ENCODE peak calls at places on chromosome 9, in eight cellular contexts. G, M, N, F, T, W, L and I are unnamed samples.

GRCh38 chr9:16289639-16290038 is 580.8 kb downstream of the BNC2 start:
- DNase-seq in M (no peak), W (no peak), G (peak), N (no peak), L (peak), T (no peak), F (no peak), I (no peak)

GRCh38 chr9:74736635-74737034 is 151.1 kb downstream of the TRPM6 start:
- DNase-seq in N (no peak), L (no peak), T (no peak), F (no peak), G (no peak), W (no peak), M (no peak), I (no peak)

GRCh38 chr9:122418016-122418415 is 47.2 kb downstream of the PTGS1 start:
- DNase-seq in L (peak), F (peak), N (no peak), G (peak), W (no peak), M (no peak), T (no peak), I (no peak)

GRCh38 chr9:70682337-70682736 is 267.9 kb upstream of the KLF9 start:
- DNase-seq in N (no peak), G (no peak), L (no peak), T (no peak), M (no peak), W (no peak), F (no peak), I (no peak)

GRCh38 chr9:121289554-121290370 is 21.8 kb downstream of the GSN start:
- DNase-seq in G (peak), N (no peak), W (no peak), T (no peak), F (no peak), M (no peak), L (no peak), I (no peak)

GRCh38 chr9:18126776-18127175 is 347.2 kb upstream of the ADAMTSL1 start:
- DNase-seq in W (no peak), N (no peak), F (peak), T (no peak), M (no peak), L (no peak), G (no peak), I (no peak)

GRCh38 chr9:106859957-106860715 is 2.8 kb upstream of the ZNF462 start:
- DNase-seq in T (peak), M (peak), N (peak), W (no peak), G (peak), L (no peak), F (no peak), I (no peak)

GRCh38 chr9:130417602-130418001 is 27.2 kb upstream of the ASS1 start:
- DNase-seq in N (peak), G (no peak), W (no peak), T (no peak), M (no peak), L (peak), F (no peak), I (no peak)

GRCh38 chr9:91073811-91074771 is 272.5 kb downstream of the SYK start:
- DNase-seq in T (no peak), L (no peak), M (no peak), W (no peak), N (no peak), G (no peak), F (no peak), I (no peak)

GRCh38 chr9:131228096-131228495 is 48.2 kb downstream of the FAM78A start:
- DNase-seq in T (no peak), G (no peak), F (no peak), L (peak), M (no peak), W (no peak), N (no peak), I (no peak)

GRCh38 chr9:89483592-89484474 is 14.1 kb downstream of the SEMA4D start:
- DNase-seq in W (no peak), G (no peak), N (no peak), F (no peak), L (no peak), T (peak), M (peak), I (no peak)

GRCh38 chr9:135752281-135753204 is 50.6 kb downstream of the KCNT1 start:
- DNase-seq in L (no peak), F (no peak), M (no peak), G (no peak), N (no peak), T (no peak), W (no peak), I (no peak)

GRCh38 chr9:129619787-129620668 is 873 bp downstream of the C9orf50 start:
- DNase-seq in L (peak), N (peak), M (no peak), F (peak), W (peak), G (no peak), T (no peak), I (no peak)

GRCh38 chr9:84851935-84852585 is 182.5 kb downstream of the NTRK2 start:
- DNase-seq in M (no peak), G (peak), F (peak), L (peak), N (peak), W (no peak), T (no peak), I (peak)

GRCh38 chr9:123431581-123431980 is 75.6 kb downstream of the CRB2 start:
- DNase-seq in G (no peak), N (no peak), L (peak), W (no peak), M (no peak), T (no peak), F (no peak), I (no peak)

GRCh38 chr9:90999425-91000397 is 198.1 kb downstream of the SYK start:
- DNase-seq in G (no peak), M (no peak), T (no peak), N (no peak), F (no peak), W (no peak), L (no peak), I (no peak)

GRCh38 chr9:78507008-78507407 is 210.1 kb downstream of the PSAT1 start:
- DNase-seq in F (no peak), T (no peak), M (no peak), N (no peak), W (no peak), L (no peak), G (no peak), I (no peak)

GRCh38 chr9:75001719-75002421 is 26.2 kb downstream of the CARNMT1 start:
- DNase-seq in G (peak), W (no peak), T (no peak), M (no peak), L (peak), N (peak), F (peak), I (peak)

GRCh38 chr9:90299963-90300362 is 342.7 kb downstream of the DIRAS2 start:
- DNase-seq in L (no peak), N (no peak), G (no peak), M (no peak), F (no peak), W (peak), T (no peak), I (no peak)

GRCh38 chr9:133715295-133715865 is 22.8 kb downstream of the SARDH start:
- DNase-seq in M (no peak), T (peak), W (no peak), G (peak), N (no peak), F (no peak), L (peak), I (no peak)

GRCh38 chr9:124248992-124249391 is 8.8 kb upstream of the NEK6 start:
- DNase-seq in M (no peak), F (peak), G (peak), L (no peak), T (no peak), W (no peak), N (no peak), I (no peak)

GRCh38 chr9:83167126-83167525 is 104.2 kb upstream of the RASEF start:
- DNase-seq in M (no peak), G (no peak), T (no peak), N (peak), W (no peak), L (no peak), F (no peak), I (no peak)

GRCh38 chr9:130480673-130481072 is 35.9 kb downstream of the ASS1 start:
- DNase-seq in T (no peak), N (peak), F (no peak), M (no peak), L (no peak), G (no peak), W (peak), I (no peak)

GRCh38 chr9:123679330-123679987 is 250.5 kb downstream of the DENND1A start:
- DNase-seq in G (no peak), N (no peak), F (peak), W (no peak), L (peak), M (no peak), T (no peak), I (no peak)

GRCh38 chr9:107778666-107779065 is 289.1 kb upstream of the KLF4 start:
- DNase-seq in M (no peak), F (no peak), T (no peak), N (no peak), L (no peak), G (no peak), W (no peak), I (no peak)

GRCh38 chr9:135212961-135213360 is 125.5 kb downstream of the OLFM1 start:
- DNase-seq in N (no peak), T (peak), L (no peak), G (no peak), M (peak), F (no peak), W (no peak), I (no peak)

GRCh38 chr9:126052791-126053190 is 273.8 kb upstream of the MVB12B start:
- DNase-seq in M (peak), T (no peak), L (no peak), N (no peak), F (no peak), G (no peak), W (no peak), I (no peak)

GRCh38 chr9:114551750-114552685 is 35.6 kb upstream of the ATP6V1G1 start:
- DNase-seq in T (no peak), M (no peak), L (peak), G (peak), N (no peak), W (peak), F (peak), I (peak)

GRCh38 chr9:93059097-93059959 is 827 bp downstream of the SUSD3 start:
- DNase-seq in L (no peak), F (no peak), N (no peak), M (peak), T (no peak), W (no peak), G (no peak), I (no peak)
- H3K4me3 ChIP-seq in L (peak), F (peak), N (peak), M (peak), T (peak), W (no peak), G (peak), I (peak)

GRCh38 chr9:69207503-69207902 is 33.4 kb downstream of the TJP2 start:
- DNase-seq in T (peak), N (peak), L (no peak), G (no peak), W (peak), F (no peak), M (no peak), I (no peak)
- TF ChIP-seq CTCF in T (no peak), N (peak), L (peak), G (no peak), W (peak), F (no peak), M (no peak), I (no peak)

DNA sequence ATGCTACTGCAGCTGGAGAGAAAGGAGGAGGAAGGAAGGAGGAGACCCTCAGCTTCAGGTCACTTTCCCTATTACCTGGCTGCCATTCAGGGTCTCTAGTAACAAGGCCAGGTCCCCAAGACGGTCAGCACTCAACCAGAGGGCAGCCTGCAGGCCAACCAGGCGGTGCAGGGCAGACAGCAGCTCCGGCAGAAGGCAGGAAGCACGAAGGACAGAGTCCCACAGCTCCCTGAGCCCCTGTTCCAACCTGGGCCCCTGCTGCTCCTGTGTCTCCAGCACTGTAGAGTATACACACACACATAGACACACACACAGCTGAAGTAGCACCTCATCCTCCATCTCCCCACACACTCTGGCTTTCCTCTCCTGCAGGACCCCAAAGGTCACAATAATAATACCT is 1.7 kb downstream of the FANCG start:
- DNase-seq in G (no peak), L (no peak), M (no peak), T (no peak), F (no peak), W (no peak), N (no peak), I (no peak)
- H3K4me3 ChIP-seq in G (no peak), L (no peak), M (no peak), T (no peak), F (peak), W (peak), N (peak), I (peak)

DNA sequence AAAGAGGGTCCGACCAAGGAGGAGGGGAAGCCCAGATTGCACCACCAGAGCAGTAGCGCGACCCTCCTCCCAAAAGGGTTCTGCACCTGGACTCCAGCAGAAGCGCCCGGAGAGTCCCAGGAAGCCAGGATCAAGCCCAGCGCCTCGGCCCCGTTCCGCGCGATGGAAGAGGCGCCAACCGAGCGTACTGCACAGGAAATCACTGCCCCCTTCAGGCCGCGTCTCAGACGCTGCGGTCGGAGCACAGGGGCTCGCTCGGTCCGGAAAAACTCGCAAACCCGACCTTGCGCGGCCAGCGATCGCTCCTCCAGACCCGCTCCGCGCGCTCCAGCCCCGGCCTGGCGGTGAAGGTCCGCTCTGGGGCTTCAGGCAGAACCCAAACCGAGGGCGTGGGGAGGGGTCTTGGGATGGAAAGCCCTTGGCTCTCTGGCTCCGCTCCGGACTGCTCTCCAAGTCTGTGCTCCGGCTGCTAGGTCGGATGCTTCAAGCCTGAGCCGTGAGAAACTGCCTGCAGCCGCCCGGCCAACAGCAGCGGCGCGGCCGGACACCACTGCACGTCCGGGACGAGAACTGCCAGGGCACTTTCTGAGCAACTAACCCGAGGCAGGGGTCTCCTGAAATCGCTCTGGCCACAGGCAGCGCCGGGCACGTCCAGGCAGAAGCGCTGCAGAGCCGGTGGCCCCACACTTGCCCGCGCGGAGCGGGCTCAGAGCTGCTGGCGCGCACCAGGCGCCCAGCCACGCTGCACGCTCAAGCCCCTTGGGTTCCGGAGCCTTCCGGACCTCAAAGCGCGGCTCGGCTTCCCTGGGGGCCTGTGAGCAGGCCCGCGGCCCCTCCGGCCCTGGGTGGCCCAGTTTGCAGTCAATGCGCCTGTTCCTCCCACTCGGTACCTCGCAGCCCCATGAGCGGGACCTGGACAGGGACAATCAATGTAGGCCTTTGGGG is 1.3 kb downstream of the GABBR2 start:
- DNase-seq in F (peak), W (peak), N (peak), T (peak), M (peak), G (peak), L (peak), I (peak)
- TF ChIP-seq CTCF in F (peak), W (peak), N (peak), T (peak), M (peak), G (peak), L (peak), I (peak)

DNA sequence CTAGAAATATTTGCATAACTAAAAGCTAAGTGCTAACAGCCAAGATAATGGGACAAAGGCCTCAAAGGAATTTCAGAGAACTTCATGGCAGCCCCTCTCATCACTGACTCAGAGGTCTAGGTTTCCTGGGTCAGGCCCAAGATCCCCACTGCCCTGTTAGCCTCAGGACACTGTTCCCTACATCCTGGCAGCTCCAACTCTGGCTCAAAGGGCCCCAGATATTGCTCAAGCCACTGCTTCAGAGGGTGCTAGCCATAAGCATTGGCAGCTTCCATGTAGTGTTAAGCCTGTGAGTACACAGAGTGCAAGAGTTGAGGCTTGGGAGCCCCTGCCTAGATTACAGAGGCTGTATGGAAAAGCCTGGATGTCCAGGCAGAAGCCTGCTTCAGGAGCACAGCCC is 998.1 kb downstream of the TLE1 start:
- DNase-seq in T (no peak), M (no peak), W (no peak), F (no peak), G (peak), N (no peak), L (no peak), I (no peak)
- H3K4me3 ChIP-seq in T (no peak), M (no peak), W (no peak), F (no peak), G (no peak), N (no peak), L (no peak), I (no peak)

DNA sequence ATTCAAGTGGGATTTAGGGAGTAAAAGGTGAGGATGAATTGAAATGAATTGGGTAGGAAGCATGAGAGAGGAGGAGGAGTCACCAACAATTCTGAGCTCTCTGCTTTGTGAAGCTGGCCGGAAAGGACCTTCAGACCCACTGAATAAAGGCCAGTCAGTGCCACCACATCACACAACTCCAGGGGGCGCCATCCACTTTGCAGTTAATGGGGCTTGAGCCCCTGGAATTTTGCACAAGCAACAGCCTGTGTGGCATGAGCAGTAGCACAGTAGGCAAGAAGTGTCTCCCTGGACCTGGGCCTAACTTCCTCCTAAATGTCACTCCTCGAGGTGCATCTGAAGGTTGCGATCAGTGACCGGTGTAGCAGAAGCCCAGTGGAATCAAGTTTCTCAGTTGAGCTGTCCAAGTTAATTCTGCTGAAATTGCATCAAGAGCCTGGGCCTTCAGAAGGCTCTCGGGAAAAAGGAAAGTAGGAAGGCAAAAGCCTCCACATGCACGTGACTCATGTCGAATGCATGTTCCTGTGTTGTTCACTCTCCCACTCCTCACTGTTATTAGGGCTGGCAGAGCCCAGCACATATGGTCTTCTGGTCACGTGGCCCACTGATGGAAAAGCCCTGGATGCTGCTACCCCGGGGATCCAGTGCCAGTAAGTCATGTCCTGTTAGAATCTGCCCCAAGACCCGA is 27.8 kb upstream of the GLIS3 start:
- DNase-seq in W (no peak), T (no peak), M (no peak), L (peak), N (peak), F (peak), G (peak), I (peak)
- TF ChIP-seq CTCF in W (peak), T (no peak), M (no peak), L (peak), N (peak), F (peak), G (peak), I (peak)

GRCh38 chr9:109499631-109500120 is 1.6 kb upstream of the PTPN3 start:
- DNase-seq in W (peak), T (peak), N (peak), F (no peak), G (peak), L (peak), M (peak), I (no peak)
- H3K4me3 ChIP-seq in W (peak), T (peak), N (peak), F (no peak), G (peak), L (peak), M (peak), I (peak)

DNA sequence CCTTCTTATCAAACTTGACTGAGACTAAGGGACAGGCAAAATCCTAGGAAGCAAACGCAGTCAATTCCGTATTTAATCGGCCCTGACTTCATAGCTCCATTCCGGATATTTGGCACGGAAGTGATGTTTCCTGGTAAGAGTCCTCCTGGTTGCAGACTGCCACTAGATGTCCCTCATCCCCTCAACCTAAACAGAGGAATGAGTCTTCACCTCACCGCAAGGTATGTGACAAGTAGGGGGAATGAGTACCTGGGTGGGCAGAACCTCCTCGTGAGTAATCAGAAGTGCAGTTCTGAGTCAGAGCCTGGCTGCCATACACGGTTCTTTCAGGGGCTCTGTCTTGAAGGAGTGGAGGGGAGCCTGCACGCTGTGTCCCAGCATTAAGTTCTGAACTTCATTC is 173.6 kb downstream of the MUSK start:
- DNase-seq in G (peak), L (no peak), F (no peak), T (no peak), W (no peak), M (no peak), N (peak), I (no peak)
- TF ChIP-seq CTCF in G (no peak), L (peak), F (no peak), T (no peak), W (no peak), M (no peak), N (peak), I (no peak)

GRCh38 chr9:38699337-38699736 is 20.6 kb downstream of the FAM240B start:
- DNase-seq in N (no peak), M (no peak), L (no peak), W (no peak), T (no peak), G (no peak), F (no peak), I (no peak)
- H3K4me3 ChIP-seq in N (no peak), M (no peak), L (no peak), W (no peak), T (no peak), G (no peak), F (no peak), I (no peak)

GRCh38 chr9:138100711-138101349 is 223.2 kb downstream of the CACNA1B start:
- DNase-seq in F (no peak), N (peak), G (no peak), L (no peak), W (peak), T (no peak), M (peak), I (no peak)
- TF ChIP-seq CTCF in F (no peak), N (peak), G (no peak), L (no peak), W (peak), T (peak), M (no peak), I (no peak)